ENCODE peak calls at places on chromosomes 7 and 10, in four cellular contexts. One of them, this sample, is unnamed.

GRCh38 chr7:28958235-28958945 is at the start of gene TRIL:
- DNase-seq in mucosa of descending colon: peak
- DNase-seq in tibial artery: peak
- DNase-seq in body of pancreas: peak
- DNase-seq in this sample: no peak

GRCh38 chr10:105024184-105024583 is 383.1 kb downstream of the SORCS3 start:
- DNase-seq in body of pancreas: no peak
- DNase-seq in mucosa of descending colon: no peak
- DNase-seq in tibial artery: no peak
- DNase-seq in this sample: no peak

GRCh38 chr7:47361746-47362215 is 220.1 kb downstream of the TNS3 start:
- DNase-seq in mucosa of descending colon: no peak
- DNase-seq in tibial artery: no peak
- DNase-seq in body of pancreas: no peak
- DNase-seq in this sample: peak

GRCh38 chr10:11713963-11714362 is 28.2 kb upstream of the ECHDC3 start:
- DNase-seq in mucosa of descending colon: no peak
- DNase-seq in body of pancreas: no peak
- DNase-seq in tibial artery: no peak
- DNase-seq in this sample: no peak

GRCh38 chr7:95999481-95999880 is 227.1 kb downstream of the DYNC1I1 start:
- DNase-seq in mucosa of descending colon: no peak
- DNase-seq in body of pancreas: no peak
- DNase-seq in tibial artery: no peak
- DNase-seq in this sample: no peak

GRCh38 chr7:107691713-107692112 is 31.1 kb downstream of the SLC26A4 start:
- DNase-seq in body of pancreas: no peak
- DNase-seq in tibial artery: no peak
- DNase-seq in mucosa of descending colon: no peak
- DNase-seq in this sample: no peak

GRCh38 chr7:12703881-12704280 is 16.4 kb downstream of the ARL4A start:
- DNase-seq in mucosa of descending colon: no peak
- DNase-seq in tibial artery: no peak
- DNase-seq in body of pancreas: no peak
- DNase-seq in this sample: no peak

GRCh38 chr7:90626011-90626410 is 29.9 kb downstream of the CDK14 start:
- DNase-seq in mucosa of descending colon: no peak
- DNase-seq in tibial artery: no peak
- DNase-seq in body of pancreas: no peak
- DNase-seq in this sample: no peak

GRCh38 chr10:112247791-112248190 is 35.4 kb upstream of the TECTB start:
- DNase-seq in tibial artery: no peak
- DNase-seq in mucosa of descending colon: no peak
- DNase-seq in body of pancreas: no peak
- DNase-seq in this sample: no peak

GRCh38 chr7:98213874-98214810 is 2.9 kb downstream of the BHLHA15 start:
- DNase-seq in body of pancreas: peak
- DNase-seq in mucosa of descending colon: no peak
- DNase-seq in tibial artery: peak
- DNase-seq in this sample: no peak

GRCh38 chr7:73343671-73344380 is 15.9 kb downstream of the FKBP6 start:
- DNase-seq in body of pancreas: no peak
- DNase-seq in tibial artery: no peak
- DNase-seq in mucosa of descending colon: no peak
- DNase-seq in this sample: no peak

GRCh38 chr7:26101471-26102151 is 50.4 kb upstream of the NFE2L3 start:
- DNase-seq in mucosa of descending colon: peak
- DNase-seq in body of pancreas: no peak
- DNase-seq in tibial artery: peak
- DNase-seq in this sample: no peak

GRCh38 chr7:38773430-38773829 is 135.6 kb downstream of the VPS41 start:
- DNase-seq in tibial artery: no peak
- DNase-seq in body of pancreas: no peak
- DNase-seq in mucosa of descending colon: no peak
- DNase-seq in this sample: no peak

GRCh38 chr10:48366261-48366660 is 59.8 kb downstream of the MAPK8 start:
- DNase-seq in mucosa of descending colon: no peak
- DNase-seq in body of pancreas: no peak
- DNase-seq in tibial artery: no peak
- DNase-seq in this sample: no peak

GRCh38 chr10:31808258-31809218 is 120.1 kb downstream of the ARHGAP12 start:
- DNase-seq in mucosa of descending colon: peak
- DNase-seq in tibial artery: peak
- DNase-seq in body of pancreas: peak
- DNase-seq in this sample: no peak

GRCh38 chr10:62015994-62016393 is 114.5 kb downstream of the ARID5B start:
- DNase-seq in tibial artery: no peak
- DNase-seq in body of pancreas: no peak
- DNase-seq in mucosa of descending colon: no peak
- DNase-seq in this sample: no peak

GRCh38 chr7:92731327-92732063 is 104.9 kb downstream of the CDK6 start:
- DNase-seq in tibial artery: no peak
- DNase-seq in mucosa of descending colon: no peak
- DNase-seq in body of pancreas: no peak
- DNase-seq in this sample: no peak

GRCh38 chr10:1376384-1376945 is 320.3 kb downstream of the WDR37 start:
- DNase-seq in mucosa of descending colon: no peak
- DNase-seq in tibial artery: no peak
- DNase-seq in body of pancreas: no peak
- DNase-seq in this sample: no peak

GRCh38 chr10:129914153-129914855 is 49.8 kb downstream of the EBF3 start:
- DNase-seq in tibial artery: no peak
- DNase-seq in body of pancreas: no peak
- DNase-seq in mucosa of descending colon: no peak
- DNase-seq in this sample: no peak

GRCh38 chr7:73622909-73623797 is 1.2 kb downstream of the MLXIPL start:
- DNase-seq in body of pancreas: peak
- DNase-seq in tibial artery: peak
- DNase-seq in mucosa of descending colon: peak
- DNase-seq in this sample: no peak

GRCh38 chr10:101008823-101009423 is 9.3 kb downstream of the LZTS2 start:
- DNase-seq in mucosa of descending colon: no peak
- DNase-seq in tibial artery: no peak
- DNase-seq in body of pancreas: peak
- DNase-seq in this sample: no peak

GRCh38 chr7:13017325-13017853 is 330.0 kb downstream of the ARL4A start:
- DNase-seq in body of pancreas: no peak
- DNase-seq in mucosa of descending colon: no peak
- DNase-seq in tibial artery: no peak
- DNase-seq in this sample: no peak

GRCh38 chr10:29012926-29013554 is 275.8 kb upstream of the LYZL1 start:
- DNase-seq in tibial artery: no peak
- DNase-seq in body of pancreas: no peak
- DNase-seq in mucosa of descending colon: no peak
- DNase-seq in this sample: no peak

GRCh38 chr10:46106410-46107255 is 60.6 kb upstream of the MSMB start:
- DNase-seq in tibial artery: peak
- DNase-seq in mucosa of descending colon: peak
- DNase-seq in body of pancreas: peak
- DNase-seq in this sample: no peak

GRCh38 chr7:19102884-19103283 is 14.6 kb downstream of the TWIST1 start:
- DNase-seq in body of pancreas: no peak
- DNase-seq in tibial artery: no peak
- DNase-seq in mucosa of descending colon: no peak
- DNase-seq in this sample: no peak

GRCh38 chr7:49800031-49800430 is 26.6 kb downstream of the VWC2 start:
- DNase-seq in mucosa of descending colon: no peak
- DNase-seq in tibial artery: no peak
- DNase-seq in body of pancreas: no peak
- DNase-seq in this sample: no peak

GRCh38 chr10:15879058-15879457 is 18.8 kb upstream of the MINDY3 start:
- DNase-seq in body of pancreas: no peak
- DNase-seq in mucosa of descending colon: no peak
- DNase-seq in tibial artery: no peak
- DNase-seq in this sample: no peak

GRCh38 chr10:58512470-58513188 is at the start of gene BICC1:
- DNase-seq in tibial artery: peak
- DNase-seq in mucosa of descending colon: peak
- DNase-seq in body of pancreas: peak
- DNase-seq in this sample: no peak

GRCh38 chr10:34850558-34850957 is 35.5 kb upstream of the PARD3 start:
- DNase-seq in tibial artery: no peak
- DNase-seq in body of pancreas: no peak
- DNase-seq in mucosa of descending colon: no peak
- DNase-seq in this sample: no peak

GRCh38 chr10:36880898-36881297 is 244.5 kb upstream of the ANKRD30A start:
- DNase-seq in mucosa of descending colon: no peak
- DNase-seq in body of pancreas: no peak
- DNase-seq in tibial artery: no peak
- DNase-seq in this sample: no peak

GRCh38 chr7:96772295-96772694 is 62.6 kb upstream of the SEM1 start:
- DNase-seq in body of pancreas: no peak
- DNase-seq in tibial artery: no peak
- DNase-seq in mucosa of descending colon: no peak
- DNase-seq in this sample: no peak

GRCh38 chr7:104553074-104553473 is 224.7 kb downstream of the LHFPL3 start:
- DNase-seq in tibial artery: no peak
- DNase-seq in body of pancreas: no peak
- DNase-seq in mucosa of descending colon: no peak
- DNase-seq in this sample: no peak

GRCh38 chr7:154416714-154417113 is 364.5 kb downstream of the DPP6 start:
- DNase-seq in body of pancreas: no peak
- DNase-seq in mucosa of descending colon: no peak
- DNase-seq in tibial artery: no peak
- DNase-seq in this sample: no peak

GRCh38 chr7:154412105-154412504 is 359.9 kb downstream of the DPP6 start:
- DNase-seq in tibial artery: no peak
- DNase-seq in body of pancreas: no peak
- DNase-seq in mucosa of descending colon: no peak
- DNase-seq in this sample: no peak

GRCh38 chr7:154419344-154419743 is 367.1 kb downstream of the DPP6 start:
- DNase-seq in mucosa of descending colon: no peak
- DNase-seq in body of pancreas: no peak
- DNase-seq in tibial artery: no peak
- DNase-seq in this sample: no peak

GRCh38 chr7:154415709-154416399 is 363.7 kb downstream of the DPP6 start:
- DNase-seq in tibial artery: no peak
- DNase-seq in body of pancreas: no peak
- DNase-seq in mucosa of descending colon: no peak
- DNase-seq in this sample: no peak
- TF ChIP-seq CTCF in tibial artery: no peak
- TF ChIP-seq CTCF in body of pancreas: no peak
- TF ChIP-seq CTCF in mucosa of descending colon: no peak
- TF ChIP-seq CTCF in this sample: no peak

GRCh38 chr10:23326541-23327307 is 17.9 kb downstream of the C10orf67 start:
- DNase-seq in mucosa of descending colon: no peak
- DNase-seq in tibial artery: no peak
- DNase-seq in body of pancreas: no peak
- DNase-seq in this sample: no peak

GRCh38 chr10:23330953-23331352 is 13.6 kb downstream of the C10orf67 start:
- DNase-seq in mucosa of descending colon: no peak
- DNase-seq in tibial artery: no peak
- DNase-seq in body of pancreas: no peak
- DNase-seq in this sample: no peak

GRCh38 chr10:23322082-23322481 is 22.5 kb downstream of the C10orf67 start:
- DNase-seq in mucosa of descending colon: no peak
- DNase-seq in body of pancreas: no peak
- DNase-seq in tibial artery: no peak
- DNase-seq in this sample: no peak

GRCh38 chr10:23319835-23320234 is 24.8 kb downstream of the C10orf67 start:
- DNase-seq in tibial artery: no peak
- DNase-seq in body of pancreas: no peak
- DNase-seq in mucosa of descending colon: no peak
- DNase-seq in this sample: no peak

DNA sequence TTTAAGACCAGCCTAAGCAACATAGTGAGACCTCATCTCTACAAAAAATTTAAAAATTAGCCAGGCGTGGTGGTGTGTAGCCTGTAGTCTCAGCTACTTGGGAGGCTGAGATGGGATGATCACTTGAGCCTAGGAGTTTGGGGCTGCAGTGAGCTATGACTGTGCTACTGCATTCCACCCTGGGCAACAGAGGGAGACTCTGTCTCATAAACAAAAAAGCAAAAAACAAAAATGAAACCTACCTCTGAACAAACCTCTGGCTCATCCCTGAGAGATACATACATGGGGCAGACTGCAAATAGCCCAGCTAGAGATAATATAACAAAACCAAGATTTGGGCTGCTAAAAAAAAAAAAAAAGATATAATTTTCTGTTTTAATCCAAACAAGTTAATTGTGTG is 19.5 kb downstream of the C10orf67 start:
- DNase-seq in tibial artery: no peak
- DNase-seq in mucosa of descending colon: no peak
- DNase-seq in body of pancreas: no peak
- DNase-seq in this sample: no peak
- TF ChIP-seq CTCF in tibial artery: no peak
- TF ChIP-seq CTCF in mucosa of descending colon: no peak
- TF ChIP-seq CTCF in body of pancreas: no peak
- TF ChIP-seq CTCF in this sample: peak

DNA sequence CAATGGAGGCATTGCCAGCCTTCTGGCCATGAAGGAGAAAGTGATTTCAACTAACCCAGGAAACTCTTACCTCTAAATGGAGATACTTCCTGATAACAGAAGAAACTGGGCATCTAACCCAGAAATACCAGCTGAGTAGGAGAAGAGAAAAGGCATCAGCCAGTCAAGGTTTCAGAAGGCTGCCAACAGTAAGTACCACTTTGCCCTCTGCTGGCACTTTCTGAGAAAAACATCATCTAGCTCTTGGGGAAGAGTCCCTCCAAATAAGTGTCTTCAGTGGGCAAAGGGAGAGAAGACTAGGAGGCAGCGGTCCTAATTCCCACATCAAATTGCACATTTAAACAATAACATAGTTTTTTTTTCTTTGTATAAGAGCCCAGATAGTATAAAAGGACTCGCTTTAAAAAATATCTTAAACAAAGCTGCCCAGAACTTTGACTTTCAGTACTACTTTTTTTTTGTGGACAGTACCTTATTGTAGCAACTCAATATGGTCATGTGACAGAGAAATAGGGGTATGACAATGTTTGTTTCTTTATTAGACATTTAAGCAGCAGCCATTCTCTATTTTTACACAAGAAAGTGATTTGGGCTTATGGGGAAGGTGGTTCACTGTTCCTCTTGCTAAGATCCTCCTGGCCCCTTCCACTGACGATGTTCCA is 157.3 kb downstream of the CTTNBP2 start:
- DNase-seq in body of pancreas: peak
- DNase-seq in tibial artery: no peak
- DNase-seq in mucosa of descending colon: peak
- DNase-seq in this sample: no peak
- TF ChIP-seq CTCF in body of pancreas: peak
- TF ChIP-seq CTCF in tibial artery: peak
- TF ChIP-seq CTCF in mucosa of descending colon: no peak
- TF ChIP-seq CTCF in this sample: peak

GRCh38 chr10:111109506-111110242 is 32.8 kb downstream of the ADRA2A start:
- DNase-seq in tibial artery: no peak
- DNase-seq in mucosa of descending colon: no peak
- DNase-seq in body of pancreas: no peak
- DNase-seq in this sample: no peak

GRCh38 chr10:111107846-111108245 is 31.0 kb downstream of the ADRA2A start:
- DNase-seq in mucosa of descending colon: no peak
- DNase-seq in body of pancreas: peak
- DNase-seq in tibial artery: no peak
- DNase-seq in this sample: no peak

GRCh38 chr10:111106081-111106480 is 29.3 kb downstream of the ADRA2A start:
- DNase-seq in tibial artery: no peak
- DNase-seq in mucosa of descending colon: no peak
- DNase-seq in body of pancreas: no peak
- DNase-seq in this sample: no peak

GRCh38 chr10:111107023-111107422 is 30.2 kb downstream of the ADRA2A start:
- DNase-seq in tibial artery: no peak
- DNase-seq in body of pancreas: peak
- DNase-seq in mucosa of descending colon: no peak
- DNase-seq in this sample: no peak

GRCh38 chr10:111108441-111108840 is 31.6 kb downstream of the ADRA2A start:
- DNase-seq in mucosa of descending colon: no peak
- DNase-seq in tibial artery: no peak
- DNase-seq in body of pancreas: no peak
- DNase-seq in this sample: no peak
- TF ChIP-seq CTCF in mucosa of descending colon: no peak
- TF ChIP-seq CTCF in tibial artery: no peak
- TF ChIP-seq CTCF in body of pancreas: no peak
- TF ChIP-seq CTCF in this sample: no peak